ENCODE peak calls at places on chromosomes 13 and 19, in six cellular contexts. N is IMR-90; J is Peyer's patch; C is uterus; A is Caco-2; Q is CD4-positive, alpha-beta memory T cell. X is an unnamed sample.

GRCh38 chr13:99992912-99993311 is 11.3 kb downstream of the ZIC2 start:
- DNase-seq in A (no peak), J (no peak), C (no peak), N (no peak), Q (no peak), X (no peak)

GRCh38 chr19:56132316-56132822 is 8.7 kb upstream of the ZNF444 start:
- DNase-seq in Q (no peak), C (peak; percentile 41), A (peak; percentile 61), N (peak; percentile 66), J (no peak), X (no peak)

GRCh38 chr19:10797078-10797477 is 38.9 kb downstream of the TMED1 start:
- DNase-seq in Q (peak; percentile 68), N (no peak), A (no peak), J (no peak), C (no peak), X (no peak)

GRCh38 chr13:112774829-112775565 is 85.2 kb downstream of the ATP11A start:
- DNase-seq in N (no peak), Q (no peak), A (no peak), C (no peak), J (peak; percentile 38), X (no peak)

GRCh38 chr19:51357952-51358351 is 8.2 kb downstream of the ETFB start:
- DNase-seq in J (no peak), C (no peak), Q (no peak), N (no peak), A (no peak), X (no peak)

GRCh38 chr19:40422428-40423226 is 3.2 kb downstream of the SERTAD1 start:
- DNase-seq in C (no peak), A (no peak), J (no peak), N (no peak), Q (no peak), X (no peak)

GRCh38 chr19:35211545-35212230 is 16.9 kb downstream of the FAM187B start:
- DNase-seq in C (peak; percentile 23), A (peak; percentile 17), N (no peak), Q (peak; percentile 91), J (peak; percentile 93), X (peak; percentile 41)

GRCh38 chr13:40490086-40490723 is 176.2 kb downstream of the FOXO1 start:
- DNase-seq in J (peak; percentile 70), A (no peak), Q (peak; percentile 65), N (no peak), C (no peak), X (no peak)

GRCh38 chr13:31380728-31381127 is 181.0 kb downstream of the B3GLCT start:
- DNase-seq in A (no peak), N (no peak), Q (no peak), C (no peak), J (no peak), X (no peak)

GRCh38 chr13:92355213-92355612 is 871.4 kb upstream of the GPC6 start:
- DNase-seq in Q (no peak), N (peak; percentile 5), C (no peak), J (no peak), A (peak; percentile 41), X (no peak)

GRCh38 chr13:36362251-36362650 is 16.1 kb upstream of the SPART start:
- DNase-seq in N (peak; percentile 91), C (no peak), A (no peak), Q (no peak), J (no peak), X (no peak)

GRCh38 chr19:50272263-50272897 is 56.8 kb downstream of the KCNC3 start:
- DNase-seq in Q (no peak), C (no peak), J (no peak), A (no peak), N (no peak), X (no peak)

GRCh38 chr13:103883698-103884097 is 817.5 kb upstream of the SLC10A2 start:
- DNase-seq in Q (no peak), J (no peak), N (peak; percentile 25), C (no peak), A (no peak), X (no peak)

GRCh38 chr19:42233638-42234292 is 8.6 kb downstream of the GSK3A start:
- DNase-seq in A (no peak), N (no peak), J (peak; percentile 84), C (no peak), Q (no peak), X (no peak)

GRCh38 chr19:17997969-17998826 is 9.8 kb upstream of the ARRDC2 start:
- DNase-seq in A (no peak), J (peak; percentile 73), Q (no peak), C (no peak), N (peak; percentile 24), X (peak; percentile 73)

GRCh38 chr13:30810261-30810701 is 74.9 kb downstream of the ALOX5AP start:
- DNase-seq in N (no peak), A (no peak), C (no peak), Q (no peak), J (no peak), X (no peak)

GRCh38 chr13:83056269-83056668 is 826.0 kb downstream of the SLITRK1 start:
- DNase-seq in C (no peak), A (no peak), J (no peak), N (no peak), Q (no peak), X (no peak)

GRCh38 chr13:20190481-20191310 is 2.0 kb downstream of the GJB2 start:
- DNase-seq in C (no peak), Q (no peak), J (no peak), N (peak; percentile 90), A (no peak), X (no peak)

GRCh38 chr13:40813662-40814454 is 24.4 kb downstream of the SLC25A15 start:
- DNase-seq in Q (peak; percentile 5), A (no peak), J (no peak), N (peak; percentile 34), C (no peak), X (no peak)

GRCh38 chr13:39451860-39452301 is 151.1 kb downstream of the LHFPL6 start:
- DNase-seq in C (no peak), A (no peak), N (peak; percentile 30), Q (no peak), J (no peak), X (peak; percentile 60)

GRCh38 chr13:43473437-43473836 is 313.3 kb downstream of the ENOX1 start:
- DNase-seq in J (no peak), N (no peak), C (no peak), Q (no peak), A (no peak), X (no peak)

GRCh38 chr13:73861136-73861535 is 273.1 kb downstream of the KLF12 start:
- DNase-seq in A (no peak), C (no peak), Q (no peak), N (no peak), J (no peak), X (no peak)

GRCh38 chr13:36992362-36992761 is 6.8 kb downstream of the ALG5 start:
- DNase-seq in J (no peak), N (peak; percentile 22), Q (no peak), C (no peak), A (no peak), X (no peak)

GRCh38 chr13:20990910-20991525 is 70.4 kb downstream of the LATS2 start:
- DNase-seq in Q (no peak), J (no peak), N (no peak), A (no peak), C (no peak), X (no peak)

GRCh38 chr13:33963134-33963533 is 145.2 kb downstream of the RFC3 start:
- DNase-seq in A (no peak), Q (no peak), J (no peak), C (no peak), N (no peak), X (no peak)

GRCh38 chr19:5697022-5697889 is 7.2 kb downstream of the RPL36 start:
- DNase-seq in A (no peak), N (no peak), C (no peak), J (no peak), Q (no peak), X (no peak)

GRCh38 chr13:49560270-49561063 is 24.9 kb downstream of the RCBTB1 start:
- DNase-seq in N (peak; percentile 79), J (no peak), C (no peak), A (peak; percentile 76), Q (no peak), X (no peak)

GRCh38 chr19:15250635-15250993 is 18.4 kb upstream of the EPHX3 start:
- DNase-seq in A (no peak), N (no peak), C (no peak), Q (no peak), J (no peak), X (no peak)

GRCh38 chr19:15249560-15249874 is 17.3 kb upstream of the EPHX3 start:
- DNase-seq in J (no peak), Q (no peak), A (no peak), N (no peak), C (no peak), X (no peak)

GRCh38 chr19:15251010-15251748 is 18.9 kb upstream of the EPHX3 start:
- DNase-seq in Q (no peak), A (no peak), N (peak; percentile 85), J (no peak), C (peak; percentile 51), X (peak; percentile 88)

GRCh38 chr19:15248648-15249559 is 16.7 kb upstream of the EPHX3 start:
- DNase-seq in A (no peak), J (peak; percentile 83), Q (no peak), C (peak; percentile 86), N (peak; percentile 91), X (peak; percentile 96)

GRCh38 chr19:15249912-15250634 is 17.8 kb upstream of the EPHX3 start:
- DNase-seq in J (no peak), Q (no peak), N (peak; percentile 95), C (peak; percentile 78), A (no peak), X (peak; percentile 78)
- H3K4me1 ChIP-seq in J (peaks cover 18% of the 10 kb centered on the region), Q (no peaks in the 10 kb centered on the region), N (peaks cover 50% of the 10 kb centered on the region), C (peaks cover 70% of the 10 kb centered on the region), A (peaks cover 27% of the 10 kb centered on the region), X (peaks cover 15% of the 10 kb centered on the region)

GRCh38 chr19:16367269-16367683 is 42.6 kb downstream of the KLF2 start:
- DNase-seq in Q (peak; percentile 78), A (no peak), J (peak; percentile 83), C (no peak), N (no peak), X (no peak)
- H3K4me1 ChIP-seq in Q (peaks cover 98% of the 10 kb centered on the region), A (peaks cover 5% of the 10 kb centered on the region), J (peaks cover 58% of the 10 kb centered on the region), C (peaks cover 5% of the 10 kb centered on the region), N (no peaks in the 10 kb centered on the region), X (no peaks in the 10 kb centered on the region)

GRCh38 chr13:51807041-51807440 is 3.1 kb upstream of the DHRS12 start:
- DNase-seq in N (no peak), J (no peak), Q (no peak), A (no peak), C (no peak), X (no peak)
- H3K4me1 ChIP-seq in N (peaks cover 4% of the 10 kb centered on the region), J (peaks cover 9% of the 10 kb centered on the region), Q (peaks cover 45% of the 10 kb centered on the region), A (peaks cover 8% of the 10 kb centered on the region), C (peaks cover 4% of the 10 kb centered on the region), X (peaks cover 37% of the 10 kb centered on the region)

GRCh38 chr19:16615788-16616187 is 12.2 kb downstream of the MED26 start:
- DNase-seq in N (no peak), J (no peak), C (no peak), A (no peak), Q (no peak), X (no peak)

GRCh38 chr19:16612631-16613030 is 15.4 kb downstream of the MED26 start:
- DNase-seq in A (no peak), N (no peak), C (no peak), Q (no peak), J (no peak), X (no peak)

GRCh38 chr19:16618248-16618647 is 9.8 kb downstream of the MED26 start:
- DNase-seq in C (no peak), N (no peak), A (no peak), Q (no peak), J (no peak), X (no peak)

GRCh38 chr19:16613841-16614240 is 14.2 kb downstream of the MED26 start:
- DNase-seq in J (no peak), C (no peak), A (no peak), N (no peak), Q (no peak), X (no peak)

GRCh38 chr19:16614941-16615340 is 13.1 kb downstream of the MED26 start:
- DNase-seq in Q (no peak), C (no peak), A (no peak), J (no peak), N (no peak), X (no peak)
- H3K4me1 ChIP-seq in Q (peaks cover 80% of the 10 kb centered on the region), C (peaks cover 15% of the 10 kb centered on the region), A (no peaks in the 10 kb centered on the region), J (peaks cover 3% of the 10 kb centered on the region), N (peaks cover 6% of the 10 kb centered on the region), X (peaks cover 10% of the 10 kb centered on the region)